ENCODE peak calls at places on chromosomes 4 and X, in seven cellular contexts. U is hepatocyte, R is PC-3, L is dorsolateral prefrontal cortex, A is tibial nerve, Y is A549, S is mesendoderm. G is an unnamed sample.

GRCh38 chr4:151717271-151717670 is 43.5 kb downstream of the GATB start:
- DNase-seq in U (no peak), R (no peak), L (peak), A (no peak), Y (no peak), S (no peak), G (no peak)

GRCh38 chr4:7034262-7035081 is 8.7 kb upstream of the TADA2B start:
- DNase-seq in U (peak), R (peak), L (no peak), A (no peak), Y (peak), S (peak), G (no peak)

GRCh38 chr4:66639361-66639760 is 905.9 kb downstream of the CENPC start:
- DNase-seq in U (no peak), R (peak), L (no peak), A (no peak), Y (no peak), S (no peak), G (no peak)

GRCh38 chrX:23246001-23246400 is 88.6 kb upstream of the PTCHD1 start:
- DNase-seq in U (no peak), R (peak), L (no peak), A (no peak), Y (no peak), S (no peak), G (no peak)

GRCh38 chrX:110257889-110258288 is 60.0 kb downstream of the AMMECR1 start:
- DNase-seq in U (no peak), R (no peak), L (no peak), A (no peak), Y (no peak), S (peak), G (no peak)

GRCh38 chrX:136210243-136210642 is 41.0 kb downstream of the MAP7D3 start:
- DNase-seq in U (no peak), R (no peak), L (no peak), A (no peak), Y (no peak), S (no peak), G (no peak)

GRCh38 chrX:139933904-139934303 is 1.1 kb upstream of the ATP11C start:
- DNase-seq in U (peak), R (no peak), L (no peak), A (no peak), Y (peak), S (no peak), G (no peak)

GRCh38 chr4:99148545-99148944 is 4.4 kb upstream of the ADH4 start:
- DNase-seq in U (no peak), R (no peak), L (no peak), A (no peak), Y (no peak), S (no peak), G (no peak)

GRCh38 chrX:103716967-103717366 is 6.3 kb downstream of the TMEM31 start:
- DNase-seq in U (peak), R (peak), L (no peak), A (no peak), Y (peak), S (no peak), G (no peak)

GRCh38 chr4:55729306-55730142 is 90.1 kb upstream of the EXOC1L start:
- DNase-seq in U (peak), R (no peak), L (no peak), A (no peak), Y (no peak), S (peak), G (no peak)

GRCh38 chrX:5788930-5789329 is 439.7 kb downstream of the NLGN4X start:
- DNase-seq in U (no peak), R (no peak), L (no peak), A (no peak), Y (no peak), S (no peak), G (no peak)

GRCh38 chrX:56588397-56589188 is 25.2 kb downstream of the UBQLN2 start:
- DNase-seq in U (no peak), R (no peak), L (no peak), A (no peak), Y (no peak), S (no peak), G (no peak)

GRCh38 chrX:23819385-23820234 is 36.6 kb downstream of the SAT1 start:
- DNase-seq in U (no peak), R (no peak), L (no peak), A (no peak), Y (no peak), S (no peak), G (no peak)

GRCh38 chr4:67928547-67928946 is 34.7 kb downstream of the TMPRSS11A start:
- DNase-seq in U (no peak), R (peak), L (no peak), A (no peak), Y (peak), S (peak), G (no peak)

DNA sequence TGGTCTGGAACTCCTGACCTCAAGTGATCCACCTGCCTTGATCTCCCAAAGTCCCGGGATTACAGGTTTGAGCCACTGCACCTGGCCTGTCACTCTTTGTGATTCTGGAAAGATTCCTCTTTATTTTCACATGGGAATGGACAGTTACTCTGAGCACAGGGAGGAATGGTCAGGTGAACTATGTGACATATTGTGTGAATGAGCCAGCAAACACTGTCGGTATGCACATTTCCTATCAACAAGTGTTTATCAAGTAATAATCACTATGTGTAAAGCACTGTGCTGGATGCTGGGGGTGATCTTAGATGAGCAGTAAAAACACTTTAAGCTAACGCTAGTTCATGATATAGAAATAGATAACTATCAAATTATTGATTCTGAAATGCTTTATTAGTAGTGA is 97.5 kb downstream of the LIMCH1 start:
- DNase-seq in U (no peak), R (no peak), L (no peak), A (no peak), Y (no peak), S (no peak), G (no peak)
- H3K4me3 ChIP-seq in U (no peak), R (no peak), L (no peak), A (no peak), Y (no peak), S (no peak), G (no peak)

GRCh38 chr4:78784255-78784654 is 8.1 kb downstream of the BMP2K start:
- DNase-seq in U (no peak), R (no peak), L (no peak), A (no peak), Y (no peak), S (no peak), G (no peak)
- H3K27ac ChIP-seq in U (no peak), R (no peak), L (no peak), A (no peak), Y (no peak), S (no peak), G (no peak)

DNA sequence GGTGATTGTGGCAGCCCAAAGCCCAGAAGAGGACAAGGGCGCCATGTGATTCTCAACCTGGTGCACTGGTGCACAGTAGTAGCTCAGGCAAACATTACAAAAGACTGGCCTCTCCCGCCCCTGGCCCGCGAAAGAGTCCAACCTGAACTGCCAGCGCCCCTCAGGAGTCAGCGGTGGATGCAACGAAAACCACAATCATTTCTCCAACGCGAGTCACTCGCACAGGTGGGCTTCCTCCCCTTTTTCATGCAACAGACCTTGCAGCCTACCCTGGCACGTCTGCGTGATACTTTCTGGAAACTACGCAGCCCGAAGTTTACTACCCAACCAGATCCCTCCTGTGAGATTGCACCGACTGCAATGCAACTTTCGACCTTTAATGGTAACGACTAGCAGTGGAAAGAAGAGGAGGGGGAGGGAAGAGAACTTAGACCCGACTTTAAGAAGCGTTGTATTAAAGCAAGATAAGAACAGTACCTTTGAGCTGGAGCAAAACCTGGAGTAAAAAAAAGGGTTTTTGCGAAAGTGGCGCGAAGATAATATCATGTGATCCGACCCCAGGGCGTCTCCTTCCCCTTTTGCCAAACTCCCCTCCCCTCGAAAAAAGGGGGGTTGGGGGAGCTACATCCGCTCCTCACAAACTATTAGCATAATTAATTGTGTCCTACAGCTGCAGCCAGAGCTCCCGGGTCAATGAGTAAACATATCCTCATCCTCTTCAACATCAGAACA is 63.3 kb upstream of the CCDC160 start:
- DNase-seq in U (no peak), R (no peak), L (no peak), A (no peak), Y (no peak), S (peak), G (no peak)
- H3K4me3 ChIP-seq in U (no peak), R (no peak), L (peak), A (peak), Y (no peak), S (peak), G (peak)

GRCh38 chrX:119734897-119735339 is 23.5 kb upstream of the SOWAHD start:
- DNase-seq in U (no peak), R (no peak), L (peak), A (no peak), Y (no peak), S (no peak), G (no peak)
- H3K27ac ChIP-seq in U (no peak), R (no peak), L (no peak), A (no peak), Y (no peak), S (no peak), G (no peak)